ENCODE peak calls at places on chromosomes 7 and 10, in six cellular contexts. One of them, this sample, is unnamed.

GRCh38 chr10:97584060-97584797 is at the start of gene HOGA1:
- DNase-seq in T-helper 1 cell: no peak
- DNase-seq in NCI-H1694 treated with DMSO at 0.1 percent for 48 hours: no peak
- DNase-seq in hypothalamus: peak; percentile 82
- DNase-seq in stimulated activated CD4-positive, alpha-beta T cell treated with anti-CD3 and anti-CD28 coated beads, Interleukin-1b, Interleukin-23, amount 100 ng/mL, for 1 hour: no peak
- DNase-seq in activated CD4-positive, CD25-positive, alpha-beta regulatory T cell: no peak
- DNase-seq in this sample: peak; percentile 88

GRCh38 chr10:72044417-72045041 is 43.8 kb downstream of the SPOCK2 start:
- DNase-seq in T-helper 1 cell: no peak
- DNase-seq in NCI-H1694 treated with DMSO at 0.1 percent for 48 hours: no peak
- DNase-seq in hypothalamus: peak; percentile 68
- DNase-seq in stimulated activated CD4-positive, alpha-beta T cell treated with anti-CD3 and anti-CD28 coated beads, Interleukin-1b, Interleukin-23, amount 100 ng/mL, for 1 hour: no peak
- DNase-seq in activated CD4-positive, CD25-positive, alpha-beta regulatory T cell: no peak
- DNase-seq in this sample: no peak

GRCh38 chr10:26467639-26468038 is 29.5 kb downstream of the APBB1IP start:
- DNase-seq in T-helper 1 cell: peak; percentile 65
- DNase-seq in NCI-H1694 treated with DMSO at 0.1 percent for 48 hours: no peak
- DNase-seq in hypothalamus: no peak
- DNase-seq in stimulated activated CD4-positive, alpha-beta T cell treated with anti-CD3 and anti-CD28 coated beads, Interleukin-1b, Interleukin-23, amount 100 ng/mL, for 1 hour: no peak
- DNase-seq in activated CD4-positive, CD25-positive, alpha-beta regulatory T cell: no peak
- DNase-seq in this sample: no peak

GRCh38 chr10:127872011-127872741 is 20.6 kb downstream of the CLRN3 start:
- DNase-seq in T-helper 1 cell: no peak
- DNase-seq in NCI-H1694 treated with DMSO at 0.1 percent for 48 hours: no peak
- DNase-seq in hypothalamus: no peak
- DNase-seq in stimulated activated CD4-positive, alpha-beta T cell treated with anti-CD3 and anti-CD28 coated beads, Interleukin-1b, Interleukin-23, amount 100 ng/mL, for 1 hour: no peak
- DNase-seq in activated CD4-positive, CD25-positive, alpha-beta regulatory T cell: no peak
- DNase-seq in this sample: no peak

GRCh38 chr10:96683710-96684109 is 36.6 kb downstream of the PIK3AP1 start:
- DNase-seq in T-helper 1 cell: no peak
- DNase-seq in NCI-H1694 treated with DMSO at 0.1 percent for 48 hours: no peak
- DNase-seq in hypothalamus: no peak
- DNase-seq in stimulated activated CD4-positive, alpha-beta T cell treated with anti-CD3 and anti-CD28 coated beads, Interleukin-1b, Interleukin-23, amount 100 ng/mL, for 1 hour: no peak
- DNase-seq in activated CD4-positive, CD25-positive, alpha-beta regulatory T cell: no peak
- DNase-seq in this sample: no peak

GRCh38 chr7:2863461-2864066 is 19.5 kb upstream of the GNA12 start:
- DNase-seq in T-helper 1 cell: peak; percentile 93
- DNase-seq in NCI-H1694 treated with DMSO at 0.1 percent for 48 hours: no peak
- DNase-seq in hypothalamus: no peak
- DNase-seq in stimulated activated CD4-positive, alpha-beta T cell treated with anti-CD3 and anti-CD28 coated beads, Interleukin-1b, Interleukin-23, amount 100 ng/mL, for 1 hour: peak; percentile 34
- DNase-seq in activated CD4-positive, CD25-positive, alpha-beta regulatory T cell: peak; percentile 43
- DNase-seq in this sample: peak; percentile 93

GRCh38 chr10:126598009-126598408 is 72.5 kb downstream of the C10orf90 start:
- DNase-seq in T-helper 1 cell: no peak
- DNase-seq in NCI-H1694 treated with DMSO at 0.1 percent for 48 hours: no peak
- DNase-seq in hypothalamus: no peak
- DNase-seq in stimulated activated CD4-positive, alpha-beta T cell treated with anti-CD3 and anti-CD28 coated beads, Interleukin-1b, Interleukin-23, amount 100 ng/mL, for 1 hour: no peak
- DNase-seq in activated CD4-positive, CD25-positive, alpha-beta regulatory T cell: no peak
- DNase-seq in this sample: peak; percentile 45

GRCh38 chr7:139626817-139627216 is 103.3 kb downstream of the CLEC2L start:
- DNase-seq in T-helper 1 cell: peak; percentile 51
- DNase-seq in NCI-H1694 treated with DMSO at 0.1 percent for 48 hours: no peak
- DNase-seq in hypothalamus: no peak
- DNase-seq in stimulated activated CD4-positive, alpha-beta T cell treated with anti-CD3 and anti-CD28 coated beads, Interleukin-1b, Interleukin-23, amount 100 ng/mL, for 1 hour: no peak
- DNase-seq in activated CD4-positive, CD25-positive, alpha-beta regulatory T cell: no peak
- DNase-seq in this sample: no peak

GRCh38 chr10:8473205-8473604 is 418.7 kb downstream of the GATA3 start:
- DNase-seq in T-helper 1 cell: peak; percentile 69
- DNase-seq in NCI-H1694 treated with DMSO at 0.1 percent for 48 hours: no peak
- DNase-seq in hypothalamus: no peak
- DNase-seq in stimulated activated CD4-positive, alpha-beta T cell treated with anti-CD3 and anti-CD28 coated beads, Interleukin-1b, Interleukin-23, amount 100 ng/mL, for 1 hour: no peak
- DNase-seq in activated CD4-positive, CD25-positive, alpha-beta regulatory T cell: no peak
- DNase-seq in this sample: peak; percentile 13

GRCh38 chr10:3036155-3036554 is 31.2 kb upstream of the PFKP start:
- DNase-seq in T-helper 1 cell: no peak
- DNase-seq in NCI-H1694 treated with DMSO at 0.1 percent for 48 hours: no peak
- DNase-seq in hypothalamus: no peak
- DNase-seq in stimulated activated CD4-positive, alpha-beta T cell treated with anti-CD3 and anti-CD28 coated beads, Interleukin-1b, Interleukin-23, amount 100 ng/mL, for 1 hour: no peak
- DNase-seq in activated CD4-positive, CD25-positive, alpha-beta regulatory T cell: no peak
- DNase-seq in this sample: no peak

GRCh38 chr7:39299695-39300094 is 266.5 kb upstream of the YAE1 start:
- DNase-seq in T-helper 1 cell: no peak
- DNase-seq in NCI-H1694 treated with DMSO at 0.1 percent for 48 hours: no peak
- DNase-seq in hypothalamus: no peak
- DNase-seq in stimulated activated CD4-positive, alpha-beta T cell treated with anti-CD3 and anti-CD28 coated beads, Interleukin-1b, Interleukin-23, amount 100 ng/mL, for 1 hour: no peak
- DNase-seq in activated CD4-positive, CD25-positive, alpha-beta regulatory T cell: no peak
- DNase-seq in this sample: no peak

GRCh38 chr7:66377045-66377444 is 171.9 kb downstream of the TPST1 start:
- DNase-seq in T-helper 1 cell: no peak
- DNase-seq in NCI-H1694 treated with DMSO at 0.1 percent for 48 hours: no peak
- DNase-seq in hypothalamus: no peak
- DNase-seq in stimulated activated CD4-positive, alpha-beta T cell treated with anti-CD3 and anti-CD28 coated beads, Interleukin-1b, Interleukin-23, amount 100 ng/mL, for 1 hour: no peak
- DNase-seq in activated CD4-positive, CD25-positive, alpha-beta regulatory T cell: no peak
- DNase-seq in this sample: no peak

GRCh38 chr7:80053098-80053497 is 81.5 kb upstream of the GNAI1 start:
- DNase-seq in T-helper 1 cell: no peak
- DNase-seq in NCI-H1694 treated with DMSO at 0.1 percent for 48 hours: no peak
- DNase-seq in hypothalamus: no peak
- DNase-seq in stimulated activated CD4-positive, alpha-beta T cell treated with anti-CD3 and anti-CD28 coated beads, Interleukin-1b, Interleukin-23, amount 100 ng/mL, for 1 hour: no peak
- DNase-seq in activated CD4-positive, CD25-positive, alpha-beta regulatory T cell: no peak
- DNase-seq in this sample: no peak

GRCh38 chr10:845526-845925 is 86.0 kb downstream of the LARP4B start:
- DNase-seq in T-helper 1 cell: no peak
- DNase-seq in NCI-H1694 treated with DMSO at 0.1 percent for 48 hours: no peak
- DNase-seq in hypothalamus: no peak
- DNase-seq in stimulated activated CD4-positive, alpha-beta T cell treated with anti-CD3 and anti-CD28 coated beads, Interleukin-1b, Interleukin-23, amount 100 ng/mL, for 1 hour: no peak
- DNase-seq in activated CD4-positive, CD25-positive, alpha-beta regulatory T cell: no peak
- DNase-seq in this sample: no peak

GRCh38 chr10:73838827-73839226 is 27.4 kb upstream of the NDST2 start:
- DNase-seq in T-helper 1 cell: no peak
- DNase-seq in NCI-H1694 treated with DMSO at 0.1 percent for 48 hours: no peak
- DNase-seq in hypothalamus: no peak
- DNase-seq in stimulated activated CD4-positive, alpha-beta T cell treated with anti-CD3 and anti-CD28 coated beads, Interleukin-1b, Interleukin-23, amount 100 ng/mL, for 1 hour: no peak
- DNase-seq in activated CD4-positive, CD25-positive, alpha-beta regulatory T cell: no peak
- DNase-seq in this sample: peak; percentile 34

GRCh38 chr7:102331536-102332275 is 24.5 kb downstream of the SPDYE6 start:
- DNase-seq in T-helper 1 cell: no peak
- DNase-seq in NCI-H1694 treated with DMSO at 0.1 percent for 48 hours: no peak
- DNase-seq in hypothalamus: no peak
- DNase-seq in stimulated activated CD4-positive, alpha-beta T cell treated with anti-CD3 and anti-CD28 coated beads, Interleukin-1b, Interleukin-23, amount 100 ng/mL, for 1 hour: no peak
- DNase-seq in activated CD4-positive, CD25-positive, alpha-beta regulatory T cell: no peak
- DNase-seq in this sample: no peak

GRCh38 chr7:129875745-129876411 is 76.9 kb downstream of the UBE2H start:
- DNase-seq in T-helper 1 cell: no peak
- DNase-seq in NCI-H1694 treated with DMSO at 0.1 percent for 48 hours: no peak
- DNase-seq in hypothalamus: no peak
- DNase-seq in stimulated activated CD4-positive, alpha-beta T cell treated with anti-CD3 and anti-CD28 coated beads, Interleukin-1b, Interleukin-23, amount 100 ng/mL, for 1 hour: no peak
- DNase-seq in activated CD4-positive, CD25-positive, alpha-beta regulatory T cell: no peak
- DNase-seq in this sample: peak; percentile 19